ENCODE peak calls at places on chromosomes 3 and 15, in nine cellular contexts. One of them, this sample, is unnamed.

GRCh38 chr3:4533489-4534443 is 40.6 kb downstream of the ITPR1 start:
- DNase-seq in stimulated activated effector memory CD8-positive, alpha-beta T cell treated with anti-CD3 and anti-CD28 coated beads, Interleukin-12 subunit alpha, Interleukin-12 subunit beta, amount 100 ng/mL, for 72 hours: no peak
- DNase-seq in WTC11: no peak
- DNase-seq in caudate nucleus: no peak
- DNase-seq in SK-N-SH: no peak
- DNase-seq in foreskin fibroblast: no peak
- DNase-seq in stimulated activated CD4-positive, alpha-beta T cell treated with anti-CD3 and anti-CD28 coated beads, Interleukin-15, amount 100 ng/mL, for 48 hours: no peak
- DNase-seq in nucleus accumbens: no peak
- DNase-seq in T-helper 2 cell: no peak
- DNase-seq in this sample: no peak

GRCh38 chr3:127093312-127093711 is 99.6 kb upstream of the PRR23E start:
- DNase-seq in T-helper 2 cell: no peak
- DNase-seq in stimulated activated effector memory CD8-positive, alpha-beta T cell treated with anti-CD3 and anti-CD28 coated beads, Interleukin-12 subunit alpha, Interleukin-12 subunit beta, amount 100 ng/mL, for 72 hours: no peak
- DNase-seq in SK-N-SH: no peak
- DNase-seq in foreskin fibroblast: no peak
- DNase-seq in nucleus accumbens: no peak
- DNase-seq in WTC11: no peak
- DNase-seq in stimulated activated CD4-positive, alpha-beta T cell treated with anti-CD3 and anti-CD28 coated beads, Interleukin-15, amount 100 ng/mL, for 48 hours: no peak
- DNase-seq in caudate nucleus: no peak
- DNase-seq in this sample: no peak

GRCh38 chr3:11532865-11533490 is 110.7 kb downstream of the VGLL4 start:
- DNase-seq in T-helper 2 cell: no peak
- DNase-seq in foreskin fibroblast: peak
- DNase-seq in stimulated activated effector memory CD8-positive, alpha-beta T cell treated with anti-CD3 and anti-CD28 coated beads, Interleukin-12 subunit alpha, Interleukin-12 subunit beta, amount 100 ng/mL, for 72 hours: no peak
- DNase-seq in stimulated activated CD4-positive, alpha-beta T cell treated with anti-CD3 and anti-CD28 coated beads, Interleukin-15, amount 100 ng/mL, for 48 hours: no peak
- DNase-seq in nucleus accumbens: no peak
- DNase-seq in SK-N-SH: no peak
- DNase-seq in WTC11: no peak
- DNase-seq in caudate nucleus: no peak
- DNase-seq in this sample: no peak

GRCh38 chr3:14805946-14806537 is 12.7 kb upstream of the FGD5 start:
- DNase-seq in stimulated activated effector memory CD8-positive, alpha-beta T cell treated with anti-CD3 and anti-CD28 coated beads, Interleukin-12 subunit alpha, Interleukin-12 subunit beta, amount 100 ng/mL, for 72 hours: no peak
- DNase-seq in WTC11: no peak
- DNase-seq in foreskin fibroblast: no peak
- DNase-seq in caudate nucleus: no peak
- DNase-seq in stimulated activated CD4-positive, alpha-beta T cell treated with anti-CD3 and anti-CD28 coated beads, Interleukin-15, amount 100 ng/mL, for 48 hours: no peak
- DNase-seq in nucleus accumbens: no peak
- DNase-seq in T-helper 2 cell: no peak
- DNase-seq in SK-N-SH: no peak
- DNase-seq in this sample: no peak

GRCh38 chr3:67719333-67719732 is 64.9 kb upstream of the SUCLG2 start:
- DNase-seq in SK-N-SH: no peak
- DNase-seq in stimulated activated effector memory CD8-positive, alpha-beta T cell treated with anti-CD3 and anti-CD28 coated beads, Interleukin-12 subunit alpha, Interleukin-12 subunit beta, amount 100 ng/mL, for 72 hours: no peak
- DNase-seq in T-helper 2 cell: no peak
- DNase-seq in stimulated activated CD4-positive, alpha-beta T cell treated with anti-CD3 and anti-CD28 coated beads, Interleukin-15, amount 100 ng/mL, for 48 hours: no peak
- DNase-seq in nucleus accumbens: no peak
- DNase-seq in WTC11: no peak
- DNase-seq in foreskin fibroblast: peak
- DNase-seq in caudate nucleus: no peak
- DNase-seq in this sample: no peak

GRCh38 chr3:125381743-125382142 is 6.6 kb upstream of the ZNF148 start:
- DNase-seq in stimulated activated CD4-positive, alpha-beta T cell treated with anti-CD3 and anti-CD28 coated beads, Interleukin-15, amount 100 ng/mL, for 48 hours: peak
- DNase-seq in WTC11: no peak
- DNase-seq in foreskin fibroblast: peak
- DNase-seq in stimulated activated effector memory CD8-positive, alpha-beta T cell treated with anti-CD3 and anti-CD28 coated beads, Interleukin-12 subunit alpha, Interleukin-12 subunit beta, amount 100 ng/mL, for 72 hours: peak
- DNase-seq in nucleus accumbens: no peak
- DNase-seq in T-helper 2 cell: no peak
- DNase-seq in caudate nucleus: no peak
- DNase-seq in SK-N-SH: no peak
- DNase-seq in this sample: no peak

GRCh38 chr15:60370804-60371700 is 26.7 kb downstream of the ANXA2 start:
- DNase-seq in nucleus accumbens: no peak
- DNase-seq in SK-N-SH: no peak
- DNase-seq in caudate nucleus: no peak
- DNase-seq in stimulated activated effector memory CD8-positive, alpha-beta T cell treated with anti-CD3 and anti-CD28 coated beads, Interleukin-12 subunit alpha, Interleukin-12 subunit beta, amount 100 ng/mL, for 72 hours: no peak
- DNase-seq in foreskin fibroblast: peak
- DNase-seq in T-helper 2 cell: no peak
- DNase-seq in WTC11: no peak
- DNase-seq in stimulated activated CD4-positive, alpha-beta T cell treated with anti-CD3 and anti-CD28 coated beads, Interleukin-15, amount 100 ng/mL, for 48 hours: no peak
- DNase-seq in this sample: no peak

GRCh38 chr15:71197620-71198019 is 82.3 kb downstream of the THSD4 start:
- DNase-seq in T-helper 2 cell: no peak
- DNase-seq in foreskin fibroblast: no peak
- DNase-seq in caudate nucleus: no peak
- DNase-seq in nucleus accumbens: no peak
- DNase-seq in SK-N-SH: no peak
- DNase-seq in WTC11: no peak
- DNase-seq in stimulated activated effector memory CD8-positive, alpha-beta T cell treated with anti-CD3 and anti-CD28 coated beads, Interleukin-12 subunit alpha, Interleukin-12 subunit beta, amount 100 ng/mL, for 72 hours: no peak
- DNase-seq in stimulated activated CD4-positive, alpha-beta T cell treated with anti-CD3 and anti-CD28 coated beads, Interleukin-15, amount 100 ng/mL, for 48 hours: no peak
- DNase-seq in this sample: no peak

GRCh38 chr3:16102905-16103364 is 71.5 kb upstream of the GALNT15 start:
- DNase-seq in WTC11: no peak
- DNase-seq in T-helper 2 cell: no peak
- DNase-seq in foreskin fibroblast: peak
- DNase-seq in SK-N-SH: no peak
- DNase-seq in stimulated activated effector memory CD8-positive, alpha-beta T cell treated with anti-CD3 and anti-CD28 coated beads, Interleukin-12 subunit alpha, Interleukin-12 subunit beta, amount 100 ng/mL, for 72 hours: no peak
- DNase-seq in stimulated activated CD4-positive, alpha-beta T cell treated with anti-CD3 and anti-CD28 coated beads, Interleukin-15, amount 100 ng/mL, for 48 hours: no peak
- DNase-seq in nucleus accumbens: no peak
- DNase-seq in caudate nucleus: no peak
- DNase-seq in this sample: no peak

GRCh38 chr3:65604863-65605526 is 433.7 kb downstream of the MAGI1 start:
- DNase-seq in WTC11: no peak
- DNase-seq in SK-N-SH: no peak
- DNase-seq in caudate nucleus: no peak
- DNase-seq in nucleus accumbens: no peak
- DNase-seq in foreskin fibroblast: peak
- DNase-seq in T-helper 2 cell: no peak
- DNase-seq in stimulated activated CD4-positive, alpha-beta T cell treated with anti-CD3 and anti-CD28 coated beads, Interleukin-15, amount 100 ng/mL, for 48 hours: no peak
- DNase-seq in stimulated activated effector memory CD8-positive, alpha-beta T cell treated with anti-CD3 and anti-CD28 coated beads, Interleukin-12 subunit alpha, Interleukin-12 subunit beta, amount 100 ng/mL, for 72 hours: no peak
- DNase-seq in this sample: no peak

GRCh38 chr3:122952509-122952908 is 75.1 kb downstream of the SEMA5B start:
- DNase-seq in stimulated activated CD4-positive, alpha-beta T cell treated with anti-CD3 and anti-CD28 coated beads, Interleukin-15, amount 100 ng/mL, for 48 hours: no peak
- DNase-seq in foreskin fibroblast: no peak
- DNase-seq in caudate nucleus: no peak
- DNase-seq in T-helper 2 cell: no peak
- DNase-seq in WTC11: peak
- DNase-seq in nucleus accumbens: no peak
- DNase-seq in stimulated activated effector memory CD8-positive, alpha-beta T cell treated with anti-CD3 and anti-CD28 coated beads, Interleukin-12 subunit alpha, Interleukin-12 subunit beta, amount 100 ng/mL, for 72 hours: no peak
- DNase-seq in SK-N-SH: no peak
- DNase-seq in this sample: peak

GRCh38 chr3:36944012-36944640 is 728 bp downstream of the TRANK1 start:
- DNase-seq in stimulated activated CD4-positive, alpha-beta T cell treated with anti-CD3 and anti-CD28 coated beads, Interleukin-15, amount 100 ng/mL, for 48 hours: peak
- DNase-seq in caudate nucleus: peak
- DNase-seq in stimulated activated effector memory CD8-positive, alpha-beta T cell treated with anti-CD3 and anti-CD28 coated beads, Interleukin-12 subunit alpha, Interleukin-12 subunit beta, amount 100 ng/mL, for 72 hours: no peak
- DNase-seq in WTC11: peak
- DNase-seq in nucleus accumbens: peak
- DNase-seq in SK-N-SH: peak
- DNase-seq in foreskin fibroblast: peak
- DNase-seq in T-helper 2 cell: peak
- DNase-seq in this sample: no peak

GRCh38 chr3:141105828-141106628 is 54.9 kb downstream of the SPSB4 start:
- DNase-seq in caudate nucleus: no peak
- DNase-seq in stimulated activated CD4-positive, alpha-beta T cell treated with anti-CD3 and anti-CD28 coated beads, Interleukin-15, amount 100 ng/mL, for 48 hours: peak
- DNase-seq in stimulated activated effector memory CD8-positive, alpha-beta T cell treated with anti-CD3 and anti-CD28 coated beads, Interleukin-12 subunit alpha, Interleukin-12 subunit beta, amount 100 ng/mL, for 72 hours: peak
- DNase-seq in WTC11: peak
- DNase-seq in SK-N-SH: peak
- DNase-seq in foreskin fibroblast: peak
- DNase-seq in nucleus accumbens: no peak
- DNase-seq in T-helper 2 cell: no peak
- DNase-seq in this sample: peak

GRCh38 chr3:11306815-11307589 is 34.8 kb downstream of the ATG7 start:
- DNase-seq in WTC11: no peak
- DNase-seq in stimulated activated CD4-positive, alpha-beta T cell treated with anti-CD3 and anti-CD28 coated beads, Interleukin-15, amount 100 ng/mL, for 48 hours: no peak
- DNase-seq in SK-N-SH: no peak
- DNase-seq in caudate nucleus: no peak
- DNase-seq in stimulated activated effector memory CD8-positive, alpha-beta T cell treated with anti-CD3 and anti-CD28 coated beads, Interleukin-12 subunit alpha, Interleukin-12 subunit beta, amount 100 ng/mL, for 72 hours: no peak
- DNase-seq in nucleus accumbens: no peak
- DNase-seq in T-helper 2 cell: no peak
- DNase-seq in foreskin fibroblast: no peak
- DNase-seq in this sample: no peak

GRCh38 chr15:98203872-98204660 is 243.6 kb downstream of the ARRDC4 start:
- DNase-seq in T-helper 2 cell: no peak
- DNase-seq in nucleus accumbens: no peak
- DNase-seq in foreskin fibroblast: no peak
- DNase-seq in WTC11: no peak
- DNase-seq in stimulated activated effector memory CD8-positive, alpha-beta T cell treated with anti-CD3 and anti-CD28 coated beads, Interleukin-12 subunit alpha, Interleukin-12 subunit beta, amount 100 ng/mL, for 72 hours: no peak
- DNase-seq in stimulated activated CD4-positive, alpha-beta T cell treated with anti-CD3 and anti-CD28 coated beads, Interleukin-15, amount 100 ng/mL, for 48 hours: no peak
- DNase-seq in SK-N-SH: no peak
- DNase-seq in caudate nucleus: no peak
- DNase-seq in this sample: no peak

GRCh38 chr15:70182858-70183695 is 85.4 kb upstream of the TLE3 start:
- DNase-seq in nucleus accumbens: no peak
- DNase-seq in SK-N-SH: no peak
- DNase-seq in foreskin fibroblast: no peak
- DNase-seq in caudate nucleus: no peak
- DNase-seq in stimulated activated effector memory CD8-positive, alpha-beta T cell treated with anti-CD3 and anti-CD28 coated beads, Interleukin-12 subunit alpha, Interleukin-12 subunit beta, amount 100 ng/mL, for 72 hours: no peak
- DNase-seq in T-helper 2 cell: no peak
- DNase-seq in WTC11: peak
- DNase-seq in stimulated activated CD4-positive, alpha-beta T cell treated with anti-CD3 and anti-CD28 coated beads, Interleukin-15, amount 100 ng/mL, for 48 hours: no peak
- DNase-seq in this sample: no peak

GRCh38 chr3:55445551-55445950 is 41.6 kb downstream of the WNT5A start:
- DNase-seq in stimulated activated effector memory CD8-positive, alpha-beta T cell treated with anti-CD3 and anti-CD28 coated beads, Interleukin-12 subunit alpha, Interleukin-12 subunit beta, amount 100 ng/mL, for 72 hours: no peak
- DNase-seq in WTC11: no peak
- DNase-seq in T-helper 2 cell: no peak
- DNase-seq in foreskin fibroblast: no peak
- DNase-seq in nucleus accumbens: no peak
- DNase-seq in stimulated activated CD4-positive, alpha-beta T cell treated with anti-CD3 and anti-CD28 coated beads, Interleukin-15, amount 100 ng/mL, for 48 hours: no peak
- DNase-seq in caudate nucleus: no peak
- DNase-seq in SK-N-SH: no peak
- DNase-seq in this sample: no peak

GRCh38 chr3:184757010-184757651 is 45.3 kb upstream of the MAGEF1 start:
- DNase-seq in nucleus accumbens: peak
- DNase-seq in foreskin fibroblast: peak
- DNase-seq in T-helper 2 cell: no peak
- DNase-seq in SK-N-SH: no peak
- DNase-seq in stimulated activated CD4-positive, alpha-beta T cell treated with anti-CD3 and anti-CD28 coated beads, Interleukin-15, amount 100 ng/mL, for 48 hours: no peak
- DNase-seq in WTC11: no peak
- DNase-seq in caudate nucleus: peak
- DNase-seq in stimulated activated effector memory CD8-positive, alpha-beta T cell treated with anti-CD3 and anti-CD28 coated beads, Interleukin-12 subunit alpha, Interleukin-12 subunit beta, amount 100 ng/mL, for 72 hours: no peak
- DNase-seq in this sample: peak